ENCODE peak calls at places on chromosomes 1 and 21, in nine cellular contexts. H is BE2C, T is fibroblast of lung, V is transverse colon, M is HCT116, R is heart left ventricle, A is foreskin keratinocyte, U is body of pancreas, N is lower lobe of right lung. B is an unnamed sample.

GRCh38 chr1:102977293-102977692 is 131.0 kb downstream of the COL11A1 start:
- DNase-seq in H (no peak), T (no peak), V (no peak), M (no peak), R (no peak), A (no peak), U (no peak), N (no peak), B (no peak)

GRCh38 chr1:154726443-154726842 is 118.5 kb upstream of the ADAR start:
- DNase-seq in H (no peak), T (no peak), V (no peak), M (no peak), R (no peak), A (no peak), U (no peak), N (no peak), B (no peak)

GRCh38 chr1:182348916-182349747 is 42.5 kb downstream of the GLUL start:
- DNase-seq in H (no peak), T (no peak), V (no peak), M (no peak), R (peak; percentile 48), A (no peak), U (no peak), N (no peak), B (peak; percentile 54)

GRCh38 chr1:203128691-203129500 is 1.4 kb downstream of the ADORA1 start:
- DNase-seq in H (no peak), T (no peak), V (peak; percentile 4), M (no peak), R (peak; percentile 46), A (no peak), U (no peak), N (no peak), B (no peak)

GRCh38 chr1:147735423-147735822 is 25.0 kb downstream of the GJA5 start:
- DNase-seq in H (no peak), T (no peak), V (no peak), M (no peak), R (peak; percentile 57), A (no peak), U (no peak), N (no peak), B (no peak)

GRCh38 chr1:15347182-15347581 is 62.5 kb upstream of the EFHD2 start:
- DNase-seq in H (no peak), T (no peak), V (no peak), M (no peak), R (no peak), A (no peak), U (no peak), N (no peak), B (no peak)

GRCh38 chr1:197618065-197618464 is 157.2 kb downstream of the DENND1B start:
- DNase-seq in H (peak; percentile 34), T (peak; percentile 22), V (no peak), M (no peak), R (no peak), A (no peak), U (no peak), N (no peak), B (no peak)

GRCh38 chr1:248695451-248696132 is 7.0 kb downstream of the OR14I1 start:
- DNase-seq in H (no peak), T (no peak), V (no peak), M (no peak), R (no peak), A (no peak), U (no peak), N (no peak), B (no peak)

GRCh38 chr1:36458910-36459309 is 5.3 kb downstream of the MRPS15 start:
- DNase-seq in H (no peak), T (no peak), V (no peak), M (no peak), R (no peak), A (no peak), U (no peak), N (no peak), B (no peak)

GRCh38 chr1:78060857-78061563 is 15.2 kb downstream of the GIPC2 start:
- DNase-seq in H (no peak), T (no peak), V (no peak), M (no peak), R (no peak), A (peak; percentile 70), U (no peak), N (no peak), B (no peak)

DNA sequence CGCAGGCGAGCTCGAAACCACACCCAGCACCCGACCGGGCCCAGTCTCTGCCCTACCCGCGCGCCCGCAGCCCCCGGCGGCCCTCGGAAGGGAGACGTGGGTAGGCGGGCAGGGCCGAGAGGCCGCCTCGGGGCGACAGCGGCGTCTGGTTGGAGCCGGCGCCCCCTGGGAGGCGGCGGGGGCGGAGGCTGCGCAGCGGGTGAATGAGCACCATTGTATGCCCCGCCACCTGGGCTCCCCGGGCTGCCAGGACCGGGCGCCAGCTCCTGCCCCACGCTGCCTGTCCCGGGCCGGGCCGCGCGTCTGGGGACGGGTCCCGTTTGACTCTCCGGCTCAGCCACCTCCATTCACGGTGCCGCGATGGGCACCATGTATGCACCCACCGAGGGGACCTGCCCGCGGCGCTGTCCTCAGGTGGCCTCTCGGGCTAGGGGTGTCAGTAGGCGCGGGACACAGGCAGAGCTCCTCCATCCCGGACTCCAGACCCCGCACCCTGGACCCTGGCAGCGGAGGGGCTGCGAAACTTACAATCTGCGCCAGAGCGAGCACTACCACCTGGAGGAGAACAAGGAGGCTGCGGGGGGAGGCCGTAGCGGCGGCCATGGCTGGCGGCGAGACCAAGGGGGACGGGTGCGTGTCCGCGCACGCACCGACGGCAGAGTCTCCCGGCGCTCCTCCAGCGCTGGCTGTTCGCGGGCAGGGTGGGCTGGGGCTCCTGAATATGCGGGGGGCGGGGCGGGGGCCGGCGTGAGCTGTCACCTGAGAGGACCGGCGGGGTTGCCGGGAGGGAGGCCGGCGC is at the start of gene COL9A2:
- DNase-seq in H (peak; percentile 71), T (no peak), V (peak; percentile 66), M (no peak), R (no peak), A (no peak), U (peak; percentile 38), N (peak; percentile 63), B (no peak)
- TF ChIP-seq CTCF in H (no peak), T (no peak), V (no peak), M (no peak), R (no peak), A (no peak), U (no peak), N (no peak), B (no peak)

GRCh38 chr21:42122808-42123207 is 51.7 kb downstream of the UMODL1 start:
- DNase-seq in H (no peak), T (no peak), V (no peak), M (no peak), R (peak; percentile 7), A (no peak), U (no peak), N (no peak), B (no peak)
- H3K27me3 ChIP-seq in H (peaks cover 18% of the 10 kb centered on the region), T (peaks cover 26% of the 10 kb centered on the region), V (peaks cover 48% of the 10 kb centered on the region), M (peaks cover 15% of the 10 kb centered on the region), R (peaks cover 75% of the 10 kb centered on the region), A (peaks cover 47% of the 10 kb centered on the region), U (no peaks in the 10 kb centered on the region), N (peaks cover 35% of the 10 kb centered on the region), B (no peaks in the 10 kb centered on the region)

GRCh38 chr21:29818520-29818919 is 121.3 kb downstream of the GRIK1 start:
- DNase-seq in H (no peak), T (no peak), V (no peak), M (no peak), R (no peak), A (no peak), U (no peak), N (no peak), B (no peak)
- TF ChIP-seq CTCF in H (no peak), T (no peak), V (no peak), M (no peak), R (no peak), A (no peak), U (no peak), N (no peak), B (no peak)

GRCh38 chr1:34780528-34780927 is 486 bp upstream of the GJB3 start:
- DNase-seq in H (no peak), T (no peak), V (no peak), M (no peak), R (no peak), A (no peak), U (no peak), N (no peak), B (no peak)
- H3K27me3 ChIP-seq in H (peaks cover 16% of the 10 kb centered on the region), T (peaks cover 28% of the 10 kb centered on the region), V (peaks cover 37% of the 10 kb centered on the region), M (no peaks in the 10 kb centered on the region), R (peaks cover 68% of the 10 kb centered on the region), A (no peaks in the 10 kb centered on the region), U (no peaks in the 10 kb centered on the region), N (peaks cover 36% of the 10 kb centered on the region), B (peaks cover 6% of the 10 kb centered on the region)

DNA sequence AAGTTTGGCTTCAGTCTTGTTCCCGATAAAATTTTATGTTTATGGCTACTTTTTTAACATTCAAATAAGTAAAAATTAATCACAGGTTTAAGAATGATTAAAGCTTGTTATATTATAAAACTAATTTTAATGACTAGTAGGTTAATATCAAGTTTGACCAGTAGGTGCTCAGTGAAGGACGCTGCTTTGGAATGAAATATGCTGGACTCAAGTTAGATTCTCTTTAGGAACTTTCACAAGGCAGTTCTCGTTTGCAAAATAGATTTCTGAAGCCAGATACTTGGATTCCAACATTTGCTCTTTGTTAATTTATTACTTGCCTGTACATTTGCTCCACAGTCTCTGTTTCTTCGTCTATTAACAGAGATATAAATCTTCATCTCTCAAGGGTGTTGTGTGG is 432.9 kb upstream of the CHRM3 start:
- DNase-seq in H (no peak), T (no peak), V (no peak), M (no peak), R (no peak), A (no peak), U (no peak), N (no peak), B (no peak)
- TF ChIP-seq CTCF in H (peak; percentile 27), T (no peak), V (no peak), M (no peak), R (no peak), A (no peak), U (no peak), N (no peak), B (no peak)

DNA sequence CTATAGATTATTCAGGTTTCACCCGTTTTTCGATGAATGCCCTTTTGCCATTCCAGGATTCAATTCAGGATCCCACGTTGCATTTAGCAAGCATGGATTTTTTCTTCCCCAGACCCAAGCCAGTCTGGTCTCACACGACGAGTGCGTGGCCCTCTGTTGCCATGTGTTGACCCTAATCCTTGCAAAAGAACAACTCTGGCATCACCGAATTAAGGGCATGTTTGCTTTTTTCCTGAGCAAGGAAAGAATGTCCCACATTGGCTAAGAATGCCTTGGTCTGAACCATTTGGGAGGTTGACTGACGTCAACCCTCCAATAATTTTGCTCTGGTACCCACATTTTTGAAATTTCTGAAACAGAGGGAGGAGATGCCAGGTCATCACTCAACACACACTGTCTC is 153.0 kb upstream of the WNT4 start:
- DNase-seq in H (no peak), T (no peak), V (no peak), M (no peak), R (no peak), A (no peak), U (no peak), N (no peak), B (no peak)
- H3K27me3 ChIP-seq in H (no peaks in the 10 kb centered on the region), T (peaks cover 9% of the 10 kb centered on the region), V (peaks cover 41% of the 10 kb centered on the region), M (no peaks in the 10 kb centered on the region), R (peaks cover 30% of the 10 kb centered on the region), A (peaks cover 57% of the 10 kb centered on the region), U (no peaks in the 10 kb centered on the region), N (peaks cover 12% of the 10 kb centered on the region), B (no peaks in the 10 kb centered on the region)